ENCODE peak calls at places on chromosomes 11 and 22, in six cellular contexts. Z is GM12878, A is HCT116, G is Panc1, Q is K562, P is H1. B is an unnamed sample.
A peak's percentile ranks its signal among the peaks of the same experiment; 100 is the strongest.

GRCh38 chr22:27995801-27996528 is 76.9 kb upstream of the PITPNB start:
- DNase-seq in Z (no peak), A (no peak), G (no peak), Q (no peak), P (no peak), B (no peak)

GRCh38 chr11:133787379-133788103 is 57.8 kb downstream of the SPATA19 start:
- DNase-seq in Z (no peak), A (no peak), G (no peak), Q (no peak), P (no peak), B (no peak)

GRCh38 chr11:24773326-24773725 is 276.5 kb downstream of the LUZP2 start:
- DNase-seq in Z (no peak), A (no peak), G (no peak), Q (no peak), P (no peak), B (no peak)

GRCh38 chr11:10926801-10927200 is 68.9 kb upstream of the ZBED5 start:
- DNase-seq in Z (no peak), A (no peak), G (no peak), Q (no peak), P (no peak), B (no peak)

GRCh38 chr11:112689851-112690250 is 271.4 kb upstream of the NCAM1 start:
- DNase-seq in Z (no peak), A (no peak), G (no peak), Q (no peak), P (no peak), B (no peak)

GRCh38 chr11:9714540-9714939 is 50.7 kb downstream of the SWAP70 start:
- DNase-seq in Z (no peak), A (no peak), G (no peak), Q (no peak), P (no peak), B (no peak)

GRCh38 chr22:40289991-40290459 is 56.3 kb upstream of the ADSL start:
- DNase-seq in Z (peak; percentile 26), A (no peak), G (no peak), Q (no peak), P (no peak), B (no peak)

GRCh38 chr11:106668147-106668546 is 350.1 kb downstream of the GUCY1A2 start:
- DNase-seq in Z (no peak), A (no peak), G (no peak), Q (no peak), P (no peak), B (no peak)

GRCh38 chr22:38942702-38943101 is 14.7 kb upstream of the APOBEC3A start:
- DNase-seq in Z (no peak), A (no peak), G (no peak), Q (no peak), P (no peak), B (no peak)

GRCh38 chr11:19291064-19291463 is 50.3 kb upstream of the E2F8 start:
- DNase-seq in Z (no peak), A (no peak), G (no peak), Q (no peak), P (no peak), B (no peak)

GRCh38 chr11:96620464-96621044 is 230.7 kb downstream of the JRKL start:
- DNase-seq in Z (no peak), A (no peak), G (no peak), Q (no peak), P (no peak), B (no peak)

GRCh38 chr22:27090595-27090994 is 433.2 kb downstream of the MIAT start:
- DNase-seq in Z (no peak), A (no peak), G (no peak), Q (no peak), P (no peak), B (no peak)

GRCh38 chr11:64070301-64070656 is 34.5 kb downstream of the FLRT1 start:
- DNase-seq in Z (no peak), A (no peak), G (no peak), Q (no peak), P (no peak), B (no peak)

GRCh38 chr11:134055029-134055428 is 13.8 kb upstream of the JAM3 start:
- DNase-seq in Z (no peak), A (no peak), G (no peak), Q (no peak), P (no peak), B (no peak)

GRCh38 chr11:3170756-3171670 is 5.9 kb upstream of the OSBPL5 start:
- DNase-seq in Z (no peak), A (no peak), G (no peak), Q (no peak), P (no peak), B (no peak)

GRCh38 chr22:19872779-19873137 is 18.1 kb upstream of the GNB1L start:
- DNase-seq in Z (no peak), A (no peak), G (no peak), Q (no peak), P (no peak), B (no peak)

GRCh38 chr22:24146190-24146616 is 35.1 kb upstream of the SUSD2 start:
- DNase-seq in Z (no peak), A (no peak), G (no peak), Q (peak; percentile 55), P (no peak), B (peak; percentile 80)

GRCh38 chr11:10488581-10489443 is 33.7 kb downstream of the AMPD3 start:
- DNase-seq in Z (peak; percentile 63), A (no peak), G (no peak), Q (no peak), P (no peak), B (no peak)

GRCh38 chr22:49925525-49926128 is 7.2 kb downstream of the CRELD2 start:
- DNase-seq in Z (peak; percentile 71), A (no peak), G (no peak), Q (no peak), P (no peak), B (no peak)

GRCh38 chr22:37169412-37169811 is 18.6 kb downstream of the C1QTNF6 start:
- DNase-seq in Z (no peak), A (no peak), G (no peak), Q (no peak), P (no peak), B (no peak)

DNA sequence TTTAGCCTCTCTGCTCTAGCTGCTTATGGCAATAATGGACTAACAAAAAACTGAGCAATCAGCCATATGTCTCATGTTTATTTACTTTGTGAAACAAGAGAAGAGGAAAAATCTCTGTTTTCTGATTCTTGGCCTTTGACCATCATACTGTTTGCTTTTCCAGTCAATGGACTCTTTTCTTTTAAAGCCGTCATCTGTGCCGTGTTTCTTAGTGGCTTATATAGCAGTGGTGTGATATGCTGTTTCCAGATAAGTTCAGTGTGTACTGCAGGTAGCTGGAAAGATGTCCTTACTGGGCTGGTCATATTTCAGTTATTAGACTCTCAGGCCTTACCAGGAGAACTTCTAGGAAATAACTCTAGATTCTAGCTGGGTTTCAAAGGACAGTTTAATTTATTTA is 33.6 kb upstream of the TECTA start:
- DNase-seq in Z (no peak), A (no peak), G (no peak), Q (no peak), P (no peak), B (peak; percentile 97)
- TF ChIP-seq SIN3A in Z (no peak), A (no peak), G (no peak), Q (no peak), P (no peak), B (no peak)

DNA sequence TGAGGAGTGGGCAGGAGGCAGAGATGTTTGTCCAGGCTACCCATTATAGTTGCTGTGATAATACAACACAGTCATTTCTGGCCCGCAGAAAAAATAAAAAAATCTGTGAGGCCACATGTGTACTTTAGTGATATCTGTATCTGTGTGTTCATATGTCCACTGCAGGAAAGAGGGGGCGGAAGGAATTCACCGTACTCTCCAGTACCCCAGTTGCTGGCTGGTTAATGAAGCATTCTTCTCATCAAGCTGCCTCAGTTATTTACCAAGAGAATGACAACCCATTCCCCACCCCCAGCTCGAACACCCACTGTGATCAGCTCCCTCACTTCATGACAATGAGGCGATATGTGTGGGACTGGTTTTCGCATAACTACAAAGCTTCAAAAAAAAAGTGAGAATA is 309.3 kb downstream of the SOX6 start:
- DNase-seq in Z (no peak), A (no peak), G (no peak), Q (peak; percentile 45), P (no peak), B (no peak)
- TF ChIP-seq SIN3A in Z (no peak), A (no peak), G (no peak), Q (no peak), P (no peak), B (no peak)

GRCh38 chr11:2076441-2076840 is 62.7 kb downstream of the IGF2 start:
- DNase-seq in Z (no peak), A (no peak), G (no peak), Q (no peak), P (no peak), B (no peak)

GRCh38 chr11:2071748-2072385 is 67.3 kb downstream of the IGF2 start:
- DNase-seq in Z (no peak), A (no peak), G (no peak), Q (no peak), P (no peak), B (no peak)

GRCh38 chr11:2077061-2077802 is 62.0 kb downstream of the IGF2 start:
- DNase-seq in Z (no peak), A (no peak), G (peak; percentile 97), Q (no peak), P (no peak), B (peak; percentile 55)

GRCh38 chr11:2074266-2074825 is 64.8 kb downstream of the IGF2 start:
- DNase-seq in Z (no peak), A (no peak), G (no peak), Q (peak; percentile 56), P (no peak), B (no peak)

DNA sequence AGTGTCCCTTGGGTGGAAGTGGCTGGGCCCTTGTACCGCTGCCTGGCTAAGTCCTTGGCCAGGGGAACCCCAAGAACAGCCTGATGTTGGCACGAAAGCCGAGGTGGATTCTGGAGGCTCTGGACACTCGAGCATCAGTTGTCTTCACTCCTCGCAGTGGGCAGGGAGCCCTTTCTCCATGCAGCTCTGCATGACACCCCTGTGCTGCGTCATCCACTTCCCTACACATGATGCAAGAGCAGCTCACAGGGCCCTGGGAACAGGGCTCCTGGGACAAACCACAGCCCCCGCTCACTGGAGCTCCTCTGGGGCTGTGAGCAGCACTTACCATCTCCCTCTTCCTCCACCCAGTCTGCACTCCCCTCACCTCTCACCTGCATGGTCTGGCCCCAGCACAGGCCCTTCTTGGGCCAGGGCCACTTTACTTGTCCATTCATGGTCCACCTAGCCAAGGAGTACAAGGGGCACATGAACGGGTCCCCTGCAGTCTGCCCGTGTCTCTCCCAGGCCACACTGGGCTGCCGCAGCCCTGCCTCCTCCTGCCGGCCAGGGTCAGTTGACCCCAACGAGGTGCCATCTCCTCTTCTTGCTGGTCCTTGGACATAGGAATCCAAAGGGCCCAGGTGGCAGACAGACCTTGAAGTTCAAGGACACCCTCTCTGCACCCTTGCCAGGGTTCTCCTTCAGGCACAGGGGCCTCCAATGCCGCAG is 66.5 kb downstream of the IGF2 start:
- DNase-seq in Z (no peak), A (no peak), G (no peak), Q (no peak), P (no peak), B (no peak)
- TF ChIP-seq SIN3A in Z (no peak), A (no peak), G (no peak), Q (no peak), P (no peak), B (no peak)

DNA sequence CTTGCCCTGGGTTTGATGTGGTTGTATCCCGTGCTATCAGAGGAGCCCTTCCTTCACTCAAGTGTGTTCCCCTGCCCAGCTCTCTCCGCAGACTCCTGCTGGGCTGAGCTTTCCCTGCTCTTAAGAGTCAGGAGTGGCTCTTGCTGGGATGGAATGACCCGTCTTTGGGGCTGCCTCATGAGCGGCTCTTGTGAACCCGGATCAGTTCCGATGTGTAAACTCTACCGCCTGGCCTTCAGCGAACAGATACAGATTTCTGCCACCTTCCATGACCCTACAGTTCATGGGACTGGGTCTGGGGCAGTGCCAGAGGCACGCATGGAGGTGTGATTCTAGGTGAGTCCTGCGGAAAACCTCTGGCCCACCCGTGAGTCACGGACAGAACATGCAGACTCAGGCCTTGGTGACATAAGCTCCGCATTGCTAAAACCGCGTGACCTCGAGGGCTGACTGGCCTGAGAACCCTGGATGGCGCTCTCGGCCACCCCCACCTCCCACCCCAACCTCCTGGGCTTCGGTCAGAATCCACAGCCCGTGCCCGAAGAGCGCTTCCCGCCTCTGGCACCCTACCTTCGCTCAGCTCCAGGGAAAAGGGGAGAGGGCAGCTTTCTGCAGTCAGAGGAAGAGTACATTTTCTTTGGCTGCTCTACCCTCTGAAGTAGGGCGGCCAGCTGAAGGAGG is 1.3 kb upstream of the ZBTB16 start:
- DNase-seq in Z (no peak), A (no peak), G (no peak), Q (no peak), P (no peak), B (no peak)
- TF ChIP-seq SIN3A in Z (no peak), A (no peak), G (no peak), Q (no peak), P (no peak), B (no peak)